ENCODE peak calls at places on chromosomes 11 and 22, in nine cellular contexts. One of them, this sample, is unnamed. For H3K4me1, the result is how much of the 10 kb centered on the place peaks cover.

GRCh38 chr11:118910309-118911112 is 15.2 kb downstream of the BCL9L start:
- DNase-seq in endodermal cell: peak
- DNase-seq in cardiac muscle cell: peak
- DNase-seq in heart left ventricle: peak
- DNase-seq in fibroblast of lung: peak
- DNase-seq in CD8-positive, alpha-beta memory T cell: peak
- DNase-seq in IMR-90: peak
- DNase-seq in PC-3: peak
- DNase-seq in CD8-positive, alpha-beta T cell: no peak
- DNase-seq in this sample: peak

GRCh38 chr11:26137651-26138050 is 194.3 kb upstream of the ANO3 start:
- DNase-seq in CD8-positive, alpha-beta T cell: no peak
- DNase-seq in cardiac muscle cell: peak
- DNase-seq in IMR-90: no peak
- DNase-seq in fibroblast of lung: peak
- DNase-seq in endodermal cell: no peak
- DNase-seq in CD8-positive, alpha-beta memory T cell: no peak
- DNase-seq in PC-3: no peak
- DNase-seq in heart left ventricle: no peak
- DNase-seq in this sample: no peak

GRCh38 chr11:2761131-2762030 is 61.6 kb upstream of the KCNQ1OT1 start:
- DNase-seq in CD8-positive, alpha-beta T cell: no peak
- DNase-seq in endodermal cell: peak
- DNase-seq in IMR-90: no peak
- DNase-seq in cardiac muscle cell: no peak
- DNase-seq in heart left ventricle: peak
- DNase-seq in PC-3: no peak
- DNase-seq in CD8-positive, alpha-beta memory T cell: no peak
- DNase-seq in fibroblast of lung: no peak
- DNase-seq in this sample: no peak

GRCh38 chr11:64001552-64002427 is 15.6 kb downstream of the OTUB1 start:
- DNase-seq in endodermal cell: no peak
- DNase-seq in heart left ventricle: peak
- DNase-seq in CD8-positive, alpha-beta T cell: no peak
- DNase-seq in IMR-90: no peak
- DNase-seq in PC-3: no peak
- DNase-seq in CD8-positive, alpha-beta memory T cell: no peak
- DNase-seq in fibroblast of lung: no peak
- DNase-seq in cardiac muscle cell: peak
- DNase-seq in this sample: no peak

GRCh38 chr11:9053631-9054030 is 37.8 kb downstream of the SCUBE2 start:
- DNase-seq in PC-3: no peak
- DNase-seq in CD8-positive, alpha-beta T cell: no peak
- DNase-seq in IMR-90: peak
- DNase-seq in CD8-positive, alpha-beta memory T cell: no peak
- DNase-seq in heart left ventricle: no peak
- DNase-seq in endodermal cell: no peak
- DNase-seq in fibroblast of lung: peak
- DNase-seq in cardiac muscle cell: peak
- DNase-seq in this sample: no peak

GRCh38 chr22:38871360-38872171 is 450 bp downstream of the CBX6 start:
- DNase-seq in fibroblast of lung: no peak
- DNase-seq in CD8-positive, alpha-beta T cell: no peak
- DNase-seq in IMR-90: no peak
- DNase-seq in cardiac muscle cell: peak
- DNase-seq in PC-3: no peak
- DNase-seq in CD8-positive, alpha-beta memory T cell: no peak
- DNase-seq in heart left ventricle: no peak
- DNase-seq in endodermal cell: peak
- DNase-seq in this sample: no peak

GRCh38 chr11:117300773-117301172 is 9.6 kb downstream of the BACE1-AS start:
- DNase-seq in IMR-90: no peak
- DNase-seq in cardiac muscle cell: peak
- DNase-seq in fibroblast of lung: no peak
- DNase-seq in heart left ventricle: no peak
- DNase-seq in endodermal cell: no peak
- DNase-seq in CD8-positive, alpha-beta T cell: no peak
- DNase-seq in CD8-positive, alpha-beta memory T cell: no peak
- DNase-seq in PC-3: no peak
- DNase-seq in this sample: no peak

GRCh38 chr22:26590525-26590858 is 560 bp upstream of the TPST2 start:
- DNase-seq in IMR-90: no peak
- DNase-seq in CD8-positive, alpha-beta memory T cell: no peak
- DNase-seq in CD8-positive, alpha-beta T cell: no peak
- DNase-seq in heart left ventricle: no peak
- DNase-seq in fibroblast of lung: peak
- DNase-seq in PC-3: peak
- DNase-seq in cardiac muscle cell: peak
- DNase-seq in endodermal cell: no peak
- DNase-seq in this sample: no peak

GRCh38 chr11:112977620-112978212 is 16.5 kb downstream of the NCAM1 start:
- DNase-seq in IMR-90: peak
- DNase-seq in cardiac muscle cell: peak
- DNase-seq in CD8-positive, alpha-beta T cell: no peak
- DNase-seq in PC-3: no peak
- DNase-seq in heart left ventricle: no peak
- DNase-seq in endodermal cell: no peak
- DNase-seq in fibroblast of lung: peak
- DNase-seq in CD8-positive, alpha-beta memory T cell: no peak
- DNase-seq in this sample: no peak

DNA sequence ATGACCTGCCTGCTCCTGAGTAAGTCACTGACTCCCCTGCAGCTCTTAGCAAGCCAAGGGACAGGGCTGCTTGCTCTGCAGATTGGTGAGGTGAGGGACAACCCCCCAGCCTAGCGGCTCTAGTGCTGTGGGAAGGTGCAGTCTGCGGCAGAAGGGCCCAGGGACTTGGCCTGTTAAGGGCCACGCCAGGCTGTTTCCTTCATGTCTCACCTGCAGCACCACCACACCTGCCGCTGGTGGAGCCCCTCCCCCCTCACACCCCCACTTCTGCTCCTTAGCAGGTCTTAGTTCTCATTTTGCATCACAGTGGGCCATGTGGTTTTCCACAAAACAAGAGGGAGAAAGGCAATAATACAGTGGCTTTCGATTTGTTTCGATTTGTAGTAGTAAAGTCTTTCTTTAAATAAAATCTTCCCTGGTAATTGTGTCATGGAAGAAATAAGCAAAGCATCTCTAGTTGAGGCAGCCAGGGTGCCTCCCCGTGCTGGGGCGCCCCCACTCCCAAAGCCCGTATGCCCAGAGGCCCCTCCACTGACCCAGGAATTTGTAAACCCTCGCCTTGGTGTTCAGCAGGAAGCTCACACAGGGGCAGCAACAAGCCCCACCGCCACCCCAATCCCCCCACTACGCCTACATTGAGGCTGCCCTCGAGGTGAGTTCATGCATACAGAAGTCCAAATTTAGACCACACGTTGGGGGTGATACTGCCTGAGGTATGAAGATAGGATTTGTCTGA is 86.5 kb upstream of the CLDN5 start:
- DNase-seq in fibroblast of lung: no peak
- DNase-seq in CD8-positive, alpha-beta T cell: no peak
- DNase-seq in CD8-positive, alpha-beta memory T cell: no peak
- DNase-seq in endodermal cell: peak
- DNase-seq in PC-3: no peak
- DNase-seq in IMR-90: no peak
- DNase-seq in heart left ventricle: no peak
- DNase-seq in cardiac muscle cell: no peak
- DNase-seq in this sample: no peak
- H3K4me1 ChIP-seq in fibroblast of lung: under half
- H3K4me1 ChIP-seq in CD8-positive, alpha-beta T cell: under half
- H3K4me1 ChIP-seq in CD8-positive, alpha-beta memory T cell: under half
- H3K4me1 ChIP-seq in endodermal cell: under half
- H3K4me1 ChIP-seq in PC-3: under half
- H3K4me1 ChIP-seq in IMR-90: under half
- H3K4me1 ChIP-seq in heart left ventricle: under half
- H3K4me1 ChIP-seq in cardiac muscle cell: under half
- H3K4me1 ChIP-seq in this sample: under half

GRCh38 chr11:105609832-105610781 is at the start of gene GRIA4:
- DNase-seq in IMR-90: peak
- DNase-seq in heart left ventricle: peak
- DNase-seq in CD8-positive, alpha-beta memory T cell: no peak
- DNase-seq in fibroblast of lung: peak
- DNase-seq in cardiac muscle cell: peak
- DNase-seq in endodermal cell: peak
- DNase-seq in CD8-positive, alpha-beta T cell: no peak
- DNase-seq in PC-3: no peak
- DNase-seq in this sample: peak
- H3K4me1 ChIP-seq in IMR-90: under half
- H3K4me1 ChIP-seq in heart left ventricle: under half
- H3K4me1 ChIP-seq in CD8-positive, alpha-beta memory T cell: under half
- H3K4me1 ChIP-seq in fibroblast of lung: under half
- H3K4me1 ChIP-seq in cardiac muscle cell: under half
- H3K4me1 ChIP-seq in endodermal cell: under half
- H3K4me1 ChIP-seq in CD8-positive, alpha-beta T cell: under half
- H3K4me1 ChIP-seq in PC-3: under half
- H3K4me1 ChIP-seq in this sample: under half

GRCh38 chr22:43007519-43008102 is 7.3 kb downstream of the PACSIN2 start:
- DNase-seq in cardiac muscle cell: peak
- DNase-seq in fibroblast of lung: no peak
- DNase-seq in IMR-90: peak
- DNase-seq in CD8-positive, alpha-beta memory T cell: no peak
- DNase-seq in PC-3: no peak
- DNase-seq in endodermal cell: peak
- DNase-seq in CD8-positive, alpha-beta T cell: no peak
- DNase-seq in heart left ventricle: no peak
- DNase-seq in this sample: no peak
- H3K4me1 ChIP-seq in cardiac muscle cell: under half
- H3K4me1 ChIP-seq in fibroblast of lung: under half
- H3K4me1 ChIP-seq in IMR-90: under half
- H3K4me1 ChIP-seq in CD8-positive, alpha-beta memory T cell: under half
- H3K4me1 ChIP-seq in PC-3: under half
- H3K4me1 ChIP-seq in endodermal cell: under half
- H3K4me1 ChIP-seq in CD8-positive, alpha-beta T cell: under half
- H3K4me1 ChIP-seq in heart left ventricle: under half
- H3K4me1 ChIP-seq in this sample: under half

GRCh38 chr22:48351376-48352085 is 1476.1 kb downstream of the BRD1 start:
- DNase-seq in endodermal cell: no peak
- DNase-seq in IMR-90: no peak
- DNase-seq in CD8-positive, alpha-beta memory T cell: no peak
- DNase-seq in fibroblast of lung: no peak
- DNase-seq in CD8-positive, alpha-beta T cell: no peak
- DNase-seq in heart left ventricle: no peak
- DNase-seq in cardiac muscle cell: no peak
- DNase-seq in PC-3: no peak
- DNase-seq in this sample: no peak
- H3K4me1 ChIP-seq in endodermal cell: under half
- H3K4me1 ChIP-seq in IMR-90: under half
- H3K4me1 ChIP-seq in CD8-positive, alpha-beta memory T cell: under half
- H3K4me1 ChIP-seq in fibroblast of lung: under half
- H3K4me1 ChIP-seq in CD8-positive, alpha-beta T cell: under half
- H3K4me1 ChIP-seq in heart left ventricle: under half
- H3K4me1 ChIP-seq in cardiac muscle cell: under half
- H3K4me1 ChIP-seq in PC-3: under half
- H3K4me1 ChIP-seq in this sample: under half

This sample was measured in heart right ventricle.